ENCODE peak calls at places on chromosomes 4 and X, in five cellular contexts. F is PC-9, S is neural crest cell, G is testis, W is AG09309. L is an unnamed sample.

GRCh38 chr4:14719053-14719452 is 283.2 kb upstream of the CPEB2 start:
- DNase-seq in F (peak), G (no peak), S (no peak), W (peak), L (no peak)

GRCh38 chr4:47930971-47931804 is 16.8 kb upstream of the NFXL1 start:
- DNase-seq in F (no peak), W (peak), G (no peak), S (no peak), L (no peak)

GRCh38 chrX:138886769-138887168 is 175.3 kb upstream of the FGF13 start:
- DNase-seq in S (no peak), G (peak), W (no peak), F (peak), L (no peak)

GRCh38 chrX:11386001-11386523 is 92.8 kb downstream of the AMELX start:
- DNase-seq in S (no peak), F (no peak), W (peak), G (no peak), L (no peak)

GRCh38 chr4:106690487-106690886 is 321.9 kb upstream of the GIMD1 start:
- DNase-seq in G (no peak), F (no peak), W (peak), S (no peak), L (no peak)

GRCh38 chr4:76987153-76987562 is 37.6 kb downstream of the SEPTIN11 start:
- DNase-seq in W (peak), S (no peak), G (peak), F (no peak), L (no peak)

GRCh38 chr4:143359794-143360193 is 23.1 kb downstream of the GAB1 start:
- DNase-seq in S (no peak), W (no peak), F (no peak), G (no peak), L (no peak)

GRCh38 chr4:150004481-150004880 is 73.8 kb upstream of the DCLK2 start:
- DNase-seq in W (no peak), G (no peak), S (no peak), F (no peak), L (no peak)

GRCh38 chr4:22191565-22192301 is 243.2 kb upstream of the KCNIP4 start:
- DNase-seq in F (no peak), W (no peak), G (no peak), S (no peak), L (no peak)

GRCh38 chr4:184100297-184100885 is 117.3 kb downstream of the ENPP6 start:
- DNase-seq in F (peak), W (no peak), S (peak), G (peak), L (peak)

GRCh38 chr4:89836897-89837384 is at the start of gene SNCA:
- DNase-seq in S (peak), W (no peak), F (peak), G (peak), L (peak)

GRCh38 chr4:110216079-110216478 is 17.7 kb upstream of the ELOVL6 start:
- DNase-seq in F (no peak), S (no peak), W (peak), G (no peak), L (no peak)

GRCh38 chrX:13128104-13128503 is 83.7 kb upstream of the FAM9C start:
- DNase-seq in F (no peak), G (no peak), S (no peak), W (no peak), L (no peak)

GRCh38 chr4:6955261-6955911 is 45.8 kb downstream of the TBC1D14 start:
- DNase-seq in F (peak), W (no peak), S (no peak), G (no peak), L (no peak)

GRCh38 chrX:106035064-106035463 is 3.5 kb downstream of the SERPINA7 start:
- DNase-seq in F (no peak), S (no peak), G (no peak), W (no peak), L (no peak)

GRCh38 chr4:121938282-121939092 is 13.4 kb downstream of the TRPC3 start:
- DNase-seq in F (peak), W (no peak), S (no peak), G (no peak), L (no peak)

GRCh38 chrX:129781134-129782014 is 1.6 kb downstream of the SASH3 start:
- DNase-seq in G (peak), W (no peak), F (no peak), S (no peak), L (peak)

GRCh38 chrX:45775462-45775861 is 574.8 kb upstream of the DIPK2B start:
- DNase-seq in S (no peak), G (no peak), W (peak), F (peak), L (no peak)

GRCh38 chr4:139975830-139976272 is 178.1 kb downstream of the MAML3 start:
- DNase-seq in S (no peak), G (peak), W (peak), F (peak), L (no peak)

GRCh38 chr4:121072080-121072835 is at the start of gene NDNF:
- DNase-seq in G (peak), F (peak), W (no peak), S (peak), L (peak)

GRCh38 chr4:153528705-153529493 is 62.7 kb downstream of the TMEM131L start:
- DNase-seq in F (no peak), S (no peak), G (no peak), W (no peak), L (no peak)

GRCh38 chr4:41257257-41257900 is 651 bp downstream of the UCHL1 start:
- DNase-seq in F (peak), W (no peak), S (peak), G (peak), L (peak)

GRCh38 chrX:115563633-115564182 is 2.7 kb downstream of the PLS3 start:
- DNase-seq in W (no peak), G (no peak), S (no peak), F (no peak), L (no peak)

GRCh38 chrX:97398030-97398551 is 514.4 kb downstream of the RPA4 start:
- DNase-seq in W (no peak), S (no peak), G (no peak), F (no peak), L (peak)

GRCh38 chr4:128574706-128575105 is 234.8 kb upstream of the JADE1 start:
- DNase-seq in G (peak), W (no peak), F (no peak), S (peak), L (peak)

DNA sequence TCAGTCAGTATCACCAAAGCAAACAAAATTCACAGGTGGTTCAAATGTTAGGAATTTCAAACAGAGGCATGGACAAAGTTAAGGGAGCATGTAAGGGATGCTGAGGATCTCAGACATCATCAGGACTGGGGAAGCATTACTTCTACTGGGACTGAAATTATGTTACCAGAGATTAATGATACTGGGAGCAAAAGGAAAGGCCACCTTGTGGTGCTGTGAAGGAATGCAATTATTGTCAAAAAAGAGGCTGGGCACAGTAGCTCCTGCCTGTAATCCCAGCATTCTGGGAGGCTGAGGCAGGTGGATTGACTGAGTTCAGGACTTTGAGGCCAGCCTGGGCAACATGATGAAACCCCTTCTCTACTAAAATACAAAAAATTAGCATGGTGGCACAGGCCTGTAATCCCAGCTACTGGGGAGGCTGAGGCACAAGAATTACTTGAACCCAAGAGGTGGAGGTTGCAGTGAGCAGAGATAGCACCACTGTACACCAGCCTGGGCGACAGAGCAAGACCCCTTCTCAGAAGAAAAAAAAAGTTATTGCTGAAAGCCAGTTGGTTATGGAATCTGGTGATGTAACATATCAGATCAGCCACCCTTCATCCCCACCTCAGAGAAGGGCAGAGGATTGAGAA is 954.3 kb downstream of the PCDH7 start:
- DNase-seq in W (no peak), S (peak), G (peak), F (no peak), L (peak)
- TF ChIP-seq CTCF in W (peak), S (peak), G (peak), F (peak), L (peak)

DNA sequence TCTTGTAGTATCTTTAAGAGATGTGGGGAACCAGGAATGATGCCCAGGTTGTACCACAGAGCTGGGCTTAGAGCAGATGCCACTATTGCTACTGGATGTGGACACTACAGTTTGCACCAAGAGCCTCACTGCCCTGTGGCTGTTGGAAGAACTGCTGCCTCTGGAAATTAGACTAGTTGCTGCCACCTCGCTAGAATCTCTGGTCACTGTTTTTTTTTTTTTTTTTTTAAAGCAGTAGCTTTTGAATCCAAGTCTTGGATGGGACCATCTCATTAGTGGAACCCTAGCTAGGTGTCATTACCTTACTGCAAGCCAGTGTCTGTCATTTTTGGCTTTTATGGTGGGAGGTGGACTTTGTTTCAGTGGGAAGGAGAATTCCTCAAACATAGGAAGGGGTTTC is 105.5 kb downstream of the ARHGAP10 start:
- DNase-seq in S (no peak), G (no peak), W (no peak), F (no peak), L (no peak)
- TF ChIP-seq CTCF in S (peak), G (peak), W (peak), F (no peak), L (no peak)

GRCh38 chr4:86934772-86935498 is at the start of gene AFF1:
- DNase-seq in S (peak), G (peak), F (peak), W (no peak), L (peak)
- TF ChIP-seq CTCF in S (peak), G (peak), F (peak), W (peak), L (peak)

GRCh38 chr4:97984545-97985131 is 158.6 kb downstream of the STPG2 start:
- DNase-seq in S (no peak), G (peak), F (no peak), W (no peak), L (no peak)
- TF ChIP-seq CTCF in S (peak), G (no peak), F (peak), W (peak), L (no peak)

GRCh38 chr4:157509286-157509685 is 288.8 kb downstream of the GRIA2 start:
- DNase-seq in F (no peak), G (no peak), W (no peak), S (no peak), L (no peak)

DNA sequence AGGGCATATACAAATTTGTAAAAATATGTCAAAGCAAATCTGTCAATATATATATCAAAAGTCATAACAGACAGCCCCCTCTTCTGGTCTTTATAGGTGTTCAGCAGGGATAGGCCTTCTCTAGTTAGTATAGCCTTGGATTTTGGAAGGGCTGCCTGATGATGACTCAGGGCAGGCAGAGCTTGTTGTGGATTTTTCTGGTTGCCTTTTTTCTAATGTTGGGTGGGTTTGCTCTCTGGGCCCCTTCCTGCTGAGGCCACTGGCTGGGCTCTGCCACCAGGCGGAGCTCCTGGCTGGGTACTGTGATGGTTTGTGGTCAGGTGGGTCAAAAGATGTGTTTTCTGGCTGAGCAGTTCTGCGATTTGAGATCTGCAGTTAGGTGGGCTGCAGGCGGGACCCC is 294.2 kb downstream of the GRIA2 start:
- DNase-seq in F (no peak), S (no peak), W (no peak), G (peak), L (no peak)
- TF ChIP-seq CTCF in F (peak), S (peak), W (no peak), G (no peak), L (no peak)

L was measured in GM10248.